ENCODE peak calls at places on chromosomes 7 and 10, in nine cellular contexts. H, C, Y, V, R, Q, T, A and Z are unnamed samples. For H3K27me3, the result is how much of the 10 kb centered on the place peaks cover.

GRCh38 chr10:107741976-107742375 is 577.5 kb upstream of the SORCS1 start:
- DNase-seq in H (no peak), C (no peak), Y (no peak), V (no peak), R (no peak), Q (no peak), T (no peak), A (no peak), Z (no peak)

GRCh38 chr10:132540456-132540855 is 2.9 kb downstream of the INPP5A start:
- DNase-seq in H (no peak), C (peak), Y (no peak), V (no peak), R (peak), Q (no peak), T (peak), A (peak), Z (peak)

GRCh38 chr10:132360766-132361447 is 28.9 kb downstream of the LRRC27 start:
- DNase-seq in H (peak), C (no peak), Y (no peak), V (no peak), R (peak), Q (no peak), T (no peak), A (no peak), Z (no peak)

GRCh38 chr7:94223375-94224084 is 171.2 kb upstream of the COL1A2 start:
- DNase-seq in H (no peak), C (peak), Y (no peak), V (peak), R (no peak), Q (no peak), T (no peak), A (no peak), Z (peak)

GRCh38 chr7:100901921-100902332 is 6.2 kb upstream of the ACHE start:
- DNase-seq in H (no peak), C (no peak), Y (no peak), V (no peak), R (no peak), Q (no peak), T (no peak), A (no peak), Z (no peak)

GRCh38 chr7:25752967-25753791 is 398.8 kb upstream of the NFE2L3 start:
- DNase-seq in H (no peak), C (no peak), Y (no peak), V (peak), R (no peak), Q (no peak), T (no peak), A (peak), Z (peak)

GRCh38 chr7:86282014-86282682 is 361.6 kb upstream of the GRM3 start:
- DNase-seq in H (peak), C (no peak), Y (no peak), V (no peak), R (peak), Q (no peak), T (no peak), A (no peak), Z (no peak)

GRCh38 chr7:122260336-122260735 is 44.2 kb downstream of the FEZF1 start:
- DNase-seq in H (no peak), C (no peak), Y (no peak), V (no peak), R (no peak), Q (no peak), T (no peak), A (no peak), Z (no peak)

GRCh38 chr7:76165106-76165972 is 36.4 kb upstream of the SRRM3 start:
- DNase-seq in H (no peak), C (no peak), Y (no peak), V (no peak), R (no peak), Q (no peak), T (no peak), A (no peak), Z (no peak)

GRCh38 chr7:3537210-3537875 is 236.3 kb downstream of the SDK1 start:
- DNase-seq in H (no peak), C (peak), Y (no peak), V (peak), R (no peak), Q (no peak), T (no peak), A (no peak), Z (peak)

GRCh38 chr10:104321716-104322415 is 16.4 kb downstream of the ITPRIP start:
- DNase-seq in H (no peak), C (no peak), Y (no peak), V (no peak), R (no peak), Q (no peak), T (no peak), A (peak), Z (no peak)

GRCh38 chr7:37285701-37286475 is 162.8 kb downstream of the ELMO1 start:
- DNase-seq in H (no peak), C (no peak), Y (no peak), V (no peak), R (no peak), Q (no peak), T (no peak), A (peak), Z (no peak)

GRCh38 chr10:4016214-4016740 is 231.3 kb upstream of the KLF6 start:
- DNase-seq in H (no peak), C (no peak), Y (no peak), V (no peak), R (no peak), Q (no peak), T (no peak), A (no peak), Z (no peak)

GRCh38 chr7:101453617-101454016 is 90.9 kb downstream of the COL26A1 start:
- DNase-seq in H (no peak), C (no peak), Y (no peak), V (no peak), R (no peak), Q (no peak), T (no peak), A (no peak), Z (no peak)

GRCh38 chr10:2212196-2212719 is 474.9 kb upstream of the ADARB2 start:
- DNase-seq in H (no peak), C (no peak), Y (no peak), V (no peak), R (no peak), Q (no peak), T (no peak), A (no peak), Z (no peak)

GRCh38 chr7:150990416-150991186 is at the start of gene NOS3:
- DNase-seq in H (no peak), C (no peak), Y (no peak), V (peak), R (no peak), Q (no peak), T (no peak), A (no peak), Z (no peak)

GRCh38 chr10:127303105-127303504 is 106.7 kb upstream of the INSYN2A start:
- DNase-seq in H (no peak), C (no peak), Y (no peak), V (peak), R (no peak), Q (no peak), T (no peak), A (no peak), Z (no peak)

GRCh38 chr7:158809596-158809995 is 19.7 kb downstream of the ESYT2 start:
- DNase-seq in H (no peak), C (peak), Y (no peak), V (no peak), R (no peak), Q (no peak), T (no peak), A (no peak), Z (no peak)

GRCh38 chr7:17690030-17690429 is 250.3 kb downstream of the SNX13 start:
- DNase-seq in H (no peak), C (peak), Y (peak), V (peak), R (peak), Q (no peak), T (no peak), A (no peak), Z (peak)

GRCh38 chr10:3417096-3417495 is 244.5 kb upstream of the PITRM1 start:
- DNase-seq in H (no peak), C (no peak), Y (no peak), V (no peak), R (no peak), Q (no peak), T (no peak), A (no peak), Z (no peak)

GRCh38 chr7:32479574-32480200 is 10.5 kb downstream of the LSM5 start:
- DNase-seq in H (no peak), C (peak), Y (no peak), V (no peak), R (no peak), Q (no peak), T (no peak), A (no peak), Z (peak)

GRCh38 chr7:41628926-41629325 is 74.0 kb downstream of the INHBA start:
- DNase-seq in H (no peak), C (no peak), Y (no peak), V (peak), R (no peak), Q (no peak), T (no peak), A (no peak), Z (no peak)

GRCh38 chr10:62582098-62582705 is 208.0 kb downstream of the ZNF365 start:
- DNase-seq in H (no peak), C (no peak), Y (no peak), V (no peak), R (no peak), Q (no peak), T (no peak), A (no peak), Z (no peak)

GRCh38 chr10:125514206-125515162 is 168.5 kb downstream of the TEX36 start:
- DNase-seq in H (no peak), C (no peak), Y (no peak), V (no peak), R (no peak), Q (no peak), T (no peak), A (no peak), Z (no peak)

GRCh38 chr7:44990520-44991023 is 9.4 kb upstream of the CCM2 start:
- DNase-seq in H (no peak), C (peak), Y (no peak), V (peak), R (no peak), Q (no peak), T (no peak), A (no peak), Z (peak)

GRCh38 chr10:61020420-61021158 is 76.6 kb upstream of the RHOBTB1 start:
- DNase-seq in H (no peak), C (no peak), Y (no peak), V (no peak), R (no peak), Q (no peak), T (no peak), A (no peak), Z (no peak)
- H3K27me3 ChIP-seq in H (under half), C (under half), Y (under half), V (under half), R (under half), Q (under half), T (under half), A (under half), Z (under half)

GRCh38 chr10:110226555-110226925 is 19.1 kb downstream of the MXI1 start:
- DNase-seq in H (peak), C (peak), Y (peak), V (peak), R (peak), Q (peak), T (peak), A (peak), Z (peak)
- H3K27ac ChIP-seq in H (peak), C (no peak), Y (no peak), V (no peak), R (peak), Q (peak), T (peak), A (peak), Z (no peak)

DNA sequence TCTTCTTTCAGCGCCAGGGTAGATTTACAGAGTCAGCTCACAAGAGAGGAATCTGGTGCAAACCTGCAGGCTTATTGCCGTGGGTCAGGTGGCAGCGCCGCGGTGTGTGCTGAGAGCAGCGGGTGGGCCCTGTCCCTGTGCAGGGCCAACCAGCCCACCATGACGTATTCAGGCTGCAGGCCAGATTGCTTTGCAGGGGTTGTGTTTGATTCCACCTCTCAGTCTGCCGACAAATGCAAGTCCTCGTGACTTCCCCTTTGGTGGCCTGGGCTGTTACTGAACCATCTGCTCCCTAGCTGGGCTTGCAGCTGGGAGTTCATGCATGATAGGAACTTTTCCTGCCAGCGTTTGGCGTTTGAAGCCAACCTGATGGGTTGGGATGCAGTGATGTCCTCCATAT is 66.7 kb upstream of the LEP start:
- DNase-seq in H (no peak), C (no peak), Y (no peak), V (no peak), R (no peak), Q (no peak), T (no peak), A (no peak), Z (no peak)
- H3K27me3 ChIP-seq in H (half or more), C (under half), Y (under half), V (half or more), R (under half), Q (under half), T (under half), A (under half), Z (under half)

GRCh38 chr7:88091988-88092675 is 127.7 kb downstream of the SRI start:
- DNase-seq in H (no peak), C (no peak), Y (no peak), V (no peak), R (no peak), Q (no peak), T (no peak), A (no peak), Z (no peak)
- H3K27ac ChIP-seq in H (no peak), C (no peak), Y (no peak), V (no peak), R (no peak), Q (no peak), T (no peak), A (no peak), Z (no peak)

DNA sequence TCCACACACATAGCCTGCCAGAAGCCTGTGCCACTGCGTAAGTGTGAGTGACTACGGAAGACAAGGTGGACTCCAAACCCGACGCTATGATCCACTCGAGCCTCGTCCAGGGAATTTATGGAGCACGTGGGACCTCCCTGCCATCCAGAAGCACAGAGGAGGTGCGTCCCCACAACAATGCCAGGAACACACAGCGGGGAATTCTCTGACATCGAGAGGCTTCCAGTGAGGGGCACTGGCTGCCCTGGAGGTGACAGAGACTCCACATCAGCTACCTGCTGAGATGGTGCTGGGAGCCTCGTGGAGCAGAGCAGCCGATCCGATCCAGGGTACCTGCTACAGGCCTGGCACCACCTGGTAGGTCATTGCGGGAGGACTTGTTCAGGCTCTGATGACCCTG is 72.2 kb upstream of the INSIG1 start:
- DNase-seq in H (no peak), C (no peak), Y (no peak), V (no peak), R (no peak), Q (no peak), T (no peak), A (no peak), Z (no peak)
- H3K27me3 ChIP-seq in H (under half), C (under half), Y (under half), V (under half), R (under half), Q (under half), T (under half), A (under half), Z (under half)

GRCh38 chr10:121975295-121976086 is 474 bp upstream of the NSMCE4A start:
- DNase-seq in H (no peak), C (no peak), Y (no peak), V (peak), R (no peak), Q (no peak), T (no peak), A (no peak), Z (no peak)

GRCh38 chr10:121978511-121978910 is 3.5 kb upstream of the NSMCE4A start:
- DNase-seq in H (no peak), C (no peak), Y (no peak), V (no peak), R (no peak), Q (no peak), T (peak), A (no peak), Z (no peak)

GRCh38 chr10:121976607-121977006 is 1.6 kb upstream of the NSMCE4A start:
- DNase-seq in H (no peak), C (no peak), Y (no peak), V (no peak), R (no peak), Q (no peak), T (no peak), A (no peak), Z (no peak)

GRCh38 chr10:121974535-121975294 is at the start of gene NSMCE4A:
- DNase-seq in H (peak), C (peak), Y (peak), V (peak), R (peak), Q (peak), T (peak), A (peak), Z (peak)

DNA sequence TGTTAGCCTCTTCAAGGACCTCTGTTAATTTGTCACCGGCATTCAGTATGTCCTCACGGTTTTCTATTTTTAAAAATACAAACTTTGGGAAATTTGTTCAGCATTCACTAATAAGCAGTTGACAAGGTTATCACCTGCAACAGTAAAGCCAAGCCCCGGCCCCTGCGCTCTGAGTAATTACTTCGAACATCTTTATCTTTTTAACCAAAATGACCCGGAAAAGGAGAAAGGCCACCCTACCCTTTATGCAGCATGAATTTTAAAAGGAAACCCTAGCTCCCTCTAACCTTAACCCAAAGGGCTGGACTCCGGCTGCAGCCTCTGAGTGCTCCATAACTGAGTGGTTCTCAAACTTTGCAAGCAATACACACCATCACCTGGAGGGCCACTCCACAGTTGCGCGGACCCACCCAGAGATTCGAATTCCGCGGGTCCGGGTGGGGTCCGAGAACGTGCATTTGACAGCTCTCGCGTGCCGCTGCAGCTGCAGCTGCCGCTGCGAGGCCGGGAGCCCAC is 940 bp downstream of the NSMCE4A start:
- DNase-seq in H (no peak), C (no peak), Y (no peak), V (peak), R (no peak), Q (no peak), T (no peak), A (no peak), Z (no peak)
- H3K27ac ChIP-seq in H (peak), C (peak), Y (peak), V (peak), R (peak), Q (peak), T (peak), A (peak), Z (no peak)

GRCh38 chr10:72013202-72013945 is 49.2 kb downstream of the CHST3 start:
- DNase-seq in H (peak), C (no peak), Y (no peak), V (no peak), R (no peak), Q (no peak), T (no peak), A (no peak), Z (no peak)

GRCh38 chr10:72014785-72015480 is 50.7 kb downstream of the CHST3 start:
- DNase-seq in H (no peak), C (no peak), Y (no peak), V (no peak), R (no peak), Q (no peak), T (no peak), A (no peak), Z (no peak)

GRCh38 chr10:72014197-72014596 is 50.0 kb downstream of the CHST3 start:
- DNase-seq in H (no peak), C (no peak), Y (no peak), V (no peak), R (no peak), Q (no peak), T (no peak), A (no peak), Z (no peak)

GRCh38 chr10:72016608-72017310 is 52.6 kb downstream of the CHST3 start:
- DNase-seq in H (peak), C (no peak), Y (no peak), V (no peak), R (peak), Q (no peak), T (no peak), A (peak), Z (no peak)

GRCh38 chr10:72015868-72016267 is 51.7 kb downstream of the CHST3 start:
- DNase-seq in H (no peak), C (no peak), Y (no peak), V (no peak), R (no peak), Q (no peak), T (no peak), A (no peak), Z (no peak)
- H3K27me3 ChIP-seq in H (under half), C (under half), Y (under half), V (under half), R (under half), Q (under half), T (under half), A (under half), Z (under half)

DNA sequence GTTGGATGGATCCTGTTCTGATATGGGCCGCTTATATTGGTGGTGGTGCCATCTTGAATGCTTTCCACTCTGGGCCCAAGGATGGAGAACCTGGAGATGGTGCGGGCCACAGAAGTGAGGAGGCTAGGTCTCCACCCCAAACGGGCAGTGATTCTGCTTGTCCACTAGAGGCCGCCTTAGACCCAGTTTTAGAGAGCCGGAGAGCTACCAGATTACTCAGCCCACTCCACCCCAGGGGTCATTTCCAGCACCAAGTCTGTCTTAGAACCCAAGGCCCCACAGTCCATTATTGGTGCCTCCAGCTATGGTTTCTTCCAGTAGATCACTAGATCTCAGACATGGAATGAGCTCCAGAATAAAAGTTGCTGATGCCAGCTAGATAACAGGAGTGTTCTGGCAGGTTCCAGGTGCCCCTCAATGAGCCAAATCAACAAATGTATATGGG is 11.8 kb upstream of the CAMK2G start:
- DNase-seq in H (peak), C (peak), Y (no peak), V (no peak), R (peak), Q (peak), T (peak), A (peak), Z (peak)
- H3K27ac ChIP-seq in H (peak), C (peak), Y (no peak), V (peak), R (peak), Q (no peak), T (peak), A (peak), Z (peak)

DNA sequence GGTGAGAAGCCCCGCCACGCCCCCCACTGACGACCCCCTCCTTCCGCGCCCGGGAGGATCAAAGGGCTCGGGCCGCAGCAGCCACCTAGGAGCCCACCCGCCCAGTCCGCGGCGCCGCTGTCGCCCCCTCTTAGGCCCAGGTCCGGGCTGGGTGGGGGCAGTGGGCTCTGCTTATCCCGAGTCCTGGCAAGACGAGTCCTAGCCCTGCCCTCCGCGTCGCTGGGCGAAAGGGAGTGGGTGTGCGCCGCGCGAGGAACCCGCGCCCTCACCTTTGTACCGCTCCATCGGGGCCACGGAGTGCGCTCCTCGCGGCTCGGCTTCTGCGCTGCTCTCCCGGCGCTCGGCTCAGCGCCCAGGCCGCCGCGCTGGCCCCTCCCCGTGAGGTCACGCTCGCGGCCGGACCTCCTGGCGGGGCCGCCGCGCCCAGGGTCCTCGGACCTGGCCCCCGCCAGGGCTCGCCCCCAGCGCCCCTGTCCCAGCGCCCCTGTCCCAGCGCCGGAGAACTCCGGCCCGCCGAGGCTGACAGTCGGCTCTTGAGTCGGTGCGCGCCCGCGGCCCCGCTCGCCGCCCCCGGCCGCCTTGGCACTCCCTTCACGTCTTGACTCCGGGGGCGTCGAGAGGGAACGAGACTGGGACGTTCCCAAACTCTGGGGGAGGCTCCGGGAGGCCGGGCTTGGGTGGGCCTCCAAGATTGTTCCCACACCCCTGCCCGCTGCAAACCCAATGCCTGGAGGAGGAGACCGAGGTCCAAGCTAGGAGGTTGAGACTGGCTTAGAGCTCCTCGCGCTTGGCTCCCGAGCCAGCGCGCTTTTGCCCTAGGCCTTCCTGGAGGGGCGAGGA is at the start of gene AFAP1L2:
- DNase-seq in H (peak), C (no peak), Y (no peak), V (no peak), R (no peak), Q (no peak), T (no peak), A (no peak), Z (no peak)
- H3K27me3 ChIP-seq in H (under half), C (under half), Y (under half), V (under half), R (under half), Q (under half), T (under half), A (under half), Z (under half)